ENCODE peak calls at places on chromosomes 6 and 20, in ten cellular contexts. D is T-helper 2 cell; Q is GM12878; P is MV-4-11; U is germinal center; F is LHCN-M2; E is cardiac fibroblast; O is AG09309; S is choroid plexus epithelial cell; G is effector CD4-positive, alpha-beta T cell. A is an unnamed sample.

GRCh38 chr20:58524814-58525213 is 9.6 kb upstream of the APCDD1L start:
- DNase-seq in D (no peak), Q (no peak), P (no peak), U (no peak), F (peak; percentile 47), E (peak; percentile 94), O (no peak), S (peak; percentile 57), G (no peak), A (no peak)

GRCh38 chr6:1686117-1687098 is 76.7 kb downstream of the FOXC1 start:
- DNase-seq in D (no peak), Q (no peak), P (no peak), U (no peak), F (peak; percentile 55), E (peak; percentile 94), O (peak; percentile 98), S (peak; percentile 96), G (no peak), A (peak; percentile 10)

GRCh38 chr6:38319259-38320255 is 320.2 kb downstream of the BTBD9 start:
- DNase-seq in D (no peak), Q (no peak), P (no peak), U (no peak), F (no peak), E (no peak), O (no peak), S (peak; percentile 16), G (no peak), A (no peak)

GRCh38 chr6:108592371-108593337 is 31.9 kb downstream of the FOXO3 start:
- DNase-seq in D (peak; percentile 67), Q (peak; percentile 76), P (peak; percentile 88), U (peak; percentile 14), F (peak; percentile 100), E (peak; percentile 88), O (peak; percentile 79), S (peak; percentile 71), G (peak; percentile 14), A (peak; percentile 93)

GRCh38 chr6:167408235-167408869 is 83.5 kb downstream of the TTLL2 start:
- DNase-seq in D (no peak), Q (no peak), P (no peak), U (no peak), F (no peak), E (no peak), O (no peak), S (no peak), G (no peak), A (no peak)

GRCh38 chr6:15400572-15401004 is 154.7 kb downstream of the JARID2 start:
- DNase-seq in D (no peak), Q (no peak), P (no peak), U (no peak), F (no peak), E (peak; percentile 35), O (no peak), S (peak; percentile 66), G (no peak), A (peak; percentile 92)

GRCh38 chr6:132215805-132216204 is 185.5 kb downstream of the MOXD1 start:
- DNase-seq in D (no peak), Q (no peak), P (no peak), U (no peak), F (peak; percentile 40), E (no peak), O (no peak), S (no peak), G (no peak), A (no peak)

GRCh38 chr6:54861846-54862616 is 15.5 kb downstream of the FAM83B start:
- DNase-seq in D (no peak), Q (no peak), P (no peak), U (no peak), F (no peak), E (no peak), O (no peak), S (no peak), G (no peak), A (no peak)

GRCh38 chr6:130134594-130134993 is 88.2 kb downstream of the SAMD3 start:
- DNase-seq in D (no peak), Q (no peak), P (no peak), U (no peak), F (no peak), E (no peak), O (no peak), S (no peak), G (no peak), A (no peak)

GRCh38 chr6:145948328-145948727 is 15.8 kb downstream of the SHPRH start:
- DNase-seq in D (no peak), Q (no peak), P (no peak), U (no peak), F (peak; percentile 38), E (peak; percentile 55), O (no peak), S (peak; percentile 51), G (no peak), A (no peak)

GRCh38 chr6:89999995-90000825 is 105.9 kb downstream of the GJA10 start:
- DNase-seq in D (no peak), Q (no peak), P (peak; percentile 90), U (no peak), F (no peak), E (no peak), O (no peak), S (no peak), G (no peak), A (no peak)